ENCODE peak calls at places on chromosomes 16 and 17, in four cellular contexts. G is stomach, J is HAP-1, S is neural progenitor cell. T is an unnamed sample.

GRCh38 chr16:17483266-17483864 is 12.6 kb upstream of the XYLT1 start:
- DNase-seq in J (no peak), G (no peak), S (no peak), T (no peak)

GRCh38 chr16:21302454-21302853 is 24.4 kb upstream of the CRYM start:
- DNase-seq in J (no peak), S (peak), G (no peak), T (peak)

GRCh38 chr17:50731575-50732460 is 12.4 kb downstream of the LUC7L3 start:
- DNase-seq in J (no peak), S (no peak), G (no peak), T (no peak)

GRCh38 chr16:86798247-86799041 is 220.1 kb downstream of the FOXL1 start:
- DNase-seq in G (no peak), J (no peak), S (no peak), T (peak)

GRCh38 chr17:1420163-1420562 is 20.1 kb upstream of the YWHAE start:
- DNase-seq in S (no peak), J (no peak), G (no peak), T (no peak)

GRCh38 chr16:89473791-89474414 is 16.5 kb downstream of the ANKRD11 start:
- DNase-seq in J (no peak), S (no peak), G (no peak), T (peak)

GRCh38 chr16:47873434-47873833 is 282.4 kb downstream of the ABCC12 start:
- DNase-seq in G (no peak), J (peak), S (no peak), T (no peak)

GRCh38 chr17:40827746-40828453 is 5.5 kb upstream of the KRT10 start:
- DNase-seq in G (no peak), S (no peak), J (no peak), T (no peak)

GRCh38 chr17:75856062-75856681 is 1.0 kb upstream of the WBP2 start:
- DNase-seq in S (no peak), G (peak), J (no peak), T (no peak)

DNA sequence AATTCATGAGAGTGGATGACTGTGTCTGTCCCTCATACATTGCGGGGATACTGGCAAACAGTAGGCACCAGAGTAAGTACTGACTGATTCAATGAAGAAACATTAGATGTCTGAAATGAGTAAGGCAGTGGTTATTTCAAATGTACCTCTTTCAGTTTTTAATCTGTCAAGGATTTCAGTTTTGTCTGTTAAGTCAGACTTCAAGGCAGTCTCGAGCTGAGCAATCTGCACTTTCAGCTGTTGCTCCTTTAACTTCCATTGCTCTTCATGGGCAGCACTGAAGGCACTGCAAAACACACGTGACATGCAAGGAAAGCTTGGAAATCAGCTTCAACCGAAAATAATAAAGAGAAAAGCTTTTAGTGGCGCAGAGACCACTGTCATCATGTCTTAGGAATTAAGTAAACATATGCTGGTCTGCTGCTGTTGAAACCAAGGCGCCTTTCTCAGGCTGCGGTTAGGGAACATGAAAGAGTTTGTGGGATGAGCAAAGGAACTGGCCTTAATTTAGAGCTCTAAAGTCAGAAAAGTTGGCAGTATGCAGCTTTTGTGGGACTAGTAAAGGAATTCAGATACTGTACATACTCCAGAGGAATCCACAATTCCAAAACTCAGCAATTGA is 38.8 kb downstream of the RPGRIP1L start:
- DNase-seq in S (no peak), J (no peak), G (no peak), T (peak)
- H3K4me3 ChIP-seq in S (no peak), J (no peak), G (no peak), T (no peak)

GRCh38 chr16:55510185-55510805 is 1.4 kb downstream of the LPCAT2 start:
- DNase-seq in G (no peak), J (no peak), S (no peak), T (no peak)
- H3K4me3 ChIP-seq in G (peak), J (no peak), S (no peak), T (peak)

DNA sequence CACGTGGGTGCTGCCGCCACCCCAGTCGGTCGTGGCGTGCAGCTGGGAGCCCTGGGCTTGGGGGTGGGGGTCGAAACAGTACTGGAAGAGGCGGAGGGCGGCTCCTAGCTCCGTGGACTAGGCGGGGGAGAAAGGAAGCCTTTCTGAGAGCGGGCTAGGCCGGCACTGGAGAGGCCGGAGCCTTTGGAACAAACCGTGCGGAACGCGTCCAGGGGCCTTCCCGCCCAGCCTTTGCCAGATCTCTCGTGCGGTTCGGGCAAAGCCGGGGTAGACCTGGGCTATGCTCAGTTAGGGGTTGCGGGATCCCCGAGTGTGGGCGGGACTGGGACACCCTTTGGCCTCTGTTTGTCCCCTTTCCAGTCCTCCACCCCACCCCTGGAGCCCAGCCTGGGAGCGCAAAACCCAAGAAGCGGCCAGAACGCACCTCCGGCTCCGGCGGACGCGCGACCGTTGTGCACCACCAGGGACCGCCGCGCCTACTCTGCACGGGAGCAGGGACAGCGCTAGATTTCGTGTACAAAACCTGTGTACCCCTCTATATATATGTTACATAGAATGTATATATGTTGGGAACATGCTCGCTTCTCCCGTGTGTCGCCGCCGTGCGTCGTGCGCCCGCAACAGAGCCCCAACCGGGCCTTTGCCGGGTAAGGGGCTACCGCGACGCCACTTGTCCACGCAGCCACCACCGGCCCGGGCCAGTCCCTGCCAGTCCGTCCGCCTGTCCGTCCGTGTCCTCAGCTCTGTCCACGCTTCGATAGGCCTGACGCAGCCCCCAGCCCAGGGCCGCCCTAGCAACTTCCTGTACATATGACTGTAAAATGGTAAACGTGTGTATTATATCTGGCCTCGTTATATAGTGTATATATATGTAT is 26.2 kb downstream of the SREBF1 start:
- DNase-seq in J (no peak), S (peak), G (no peak), T (no peak)
- H3K4me3 ChIP-seq in J (no peak), S (peak), G (peak), T (no peak)

GRCh38 chr17:56678249-56679144 is 85.0 kb downstream of the NOG start:
- DNase-seq in J (no peak), S (peak), G (no peak), T (no peak)
- H3K4me3 ChIP-seq in J (no peak), S (peak), G (peak), T (peak)

DNA sequence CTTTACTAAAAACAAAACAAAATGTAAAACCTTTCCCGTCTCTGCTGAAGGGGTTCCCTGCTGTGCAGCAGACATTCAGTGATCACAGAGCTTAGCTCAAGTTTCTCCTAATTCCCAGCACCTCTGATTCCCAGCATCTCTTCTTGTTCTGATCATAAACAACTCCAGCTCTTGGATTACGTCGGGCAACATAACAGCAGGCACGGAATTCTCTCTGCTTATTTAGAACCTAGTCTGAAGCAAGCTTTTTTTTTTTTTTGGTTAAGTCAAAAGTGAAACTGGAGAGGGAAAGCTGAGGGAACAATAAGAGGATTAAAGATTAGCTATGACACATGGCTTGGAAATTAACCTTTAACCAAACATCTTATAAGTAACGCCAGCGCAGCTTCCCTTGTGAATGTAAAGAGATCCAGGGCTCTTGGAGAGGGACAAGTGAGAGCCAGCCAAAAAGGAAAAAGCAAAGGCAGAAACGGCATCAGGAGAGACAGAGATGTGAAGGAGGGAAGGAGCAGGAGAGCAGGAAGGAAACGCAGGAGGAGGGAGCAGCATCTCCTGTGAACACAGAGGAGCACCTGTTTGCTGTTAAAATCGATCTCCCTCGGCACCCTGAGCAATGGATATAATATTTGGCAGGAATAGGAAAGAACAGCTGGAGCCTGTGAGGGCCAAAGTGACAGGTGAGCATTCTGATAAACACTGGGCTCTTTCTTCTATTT is at the start of gene BCO1:
- DNase-seq in S (peak), G (peak), J (peak), T (peak)
- H3K4me3 ChIP-seq in S (peak), G (peak), J (peak), T (no peak)

DNA sequence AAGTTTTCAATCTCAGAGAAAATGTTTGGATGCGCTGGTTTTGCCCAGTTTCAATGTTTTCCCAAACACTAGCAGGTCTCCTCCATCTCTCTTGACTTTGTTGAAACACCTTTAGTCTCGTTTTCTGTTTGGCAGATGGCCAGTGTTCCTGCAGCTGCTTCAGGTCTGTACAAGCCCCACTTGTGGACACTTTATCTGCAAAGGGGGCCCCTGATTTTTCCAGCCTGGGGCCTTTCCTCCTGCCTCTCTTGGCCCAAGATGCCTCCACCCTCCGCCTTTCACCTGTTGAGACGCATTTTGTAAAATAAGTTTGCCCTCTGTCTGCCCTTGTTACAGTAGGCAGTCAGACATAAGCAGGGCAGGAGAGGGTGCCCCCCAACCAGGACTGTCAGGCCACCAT is 21.8 kb upstream of the PRM1 start:
- DNase-seq in G (peak), S (no peak), J (no peak), T (peak)
- H3K4me3 ChIP-seq in G (no peak), S (no peak), J (no peak), T (no peak)

GRCh38 chr17:81340606-81341346 is 45.7 kb upstream of the SLC38A10 start:
- DNase-seq in G (no peak), S (no peak), J (no peak), T (no peak)

GRCh38 chr17:81341347-81342061 is 46.4 kb upstream of the SLC38A10 start:
- DNase-seq in G (no peak), J (no peak), S (peak), T (no peak)

GRCh38 chr17:81339502-81340296 is 44.6 kb upstream of the SLC38A10 start:
- DNase-seq in G (no peak), S (peak), J (no peak), T (no peak)

GRCh38 chr17:81342700-81343070 is 47.6 kb upstream of the SLC38A10 start:
- DNase-seq in S (peak), J (no peak), G (no peak), T (no peak)

GRCh38 chr17:81342062-81342699 is 47.1 kb upstream of the SLC38A10 start:
- DNase-seq in J (no peak), S (no peak), G (no peak), T (no peak)
- H3K4me3 ChIP-seq in J (no peak), S (peak), G (peak), T (peak)

GRCh38 chr16:30409125-30410060 is 2.0 kb downstream of the ZNF771 start:
- DNase-seq in G (peak), S (peak), J (peak), T (peak)
- H3K4me3 ChIP-seq in G (no peak), S (no peak), J (peak), T (no peak)

DNA sequence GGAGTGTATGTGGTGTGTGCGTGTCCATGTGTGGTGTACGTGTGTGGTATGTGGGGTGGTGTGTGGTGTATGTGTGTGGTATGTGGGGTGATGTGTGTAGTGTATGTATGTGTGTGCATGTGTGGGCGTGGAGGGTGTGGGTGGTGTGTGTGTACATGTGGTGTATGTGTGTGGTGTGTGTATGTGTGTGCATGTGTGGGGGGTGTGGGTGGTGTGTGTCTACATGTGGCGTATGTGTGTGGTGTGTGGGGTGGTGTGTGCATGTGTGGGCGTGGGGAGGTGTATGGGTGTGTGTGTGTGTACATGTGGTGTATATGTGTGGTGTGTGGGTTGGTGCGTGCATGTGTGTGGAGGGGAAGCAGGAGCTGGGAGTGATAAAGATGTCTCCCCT is 1.7 kb upstream of the CD300H start:
- DNase-seq in G (no peak), S (no peak), J (no peak), T (no peak)
- H3K4me3 ChIP-seq in G (no peak), S (no peak), J (no peak), T (no peak)

GRCh38 chr17:57954421-57955182 is 610 bp downstream of the CUEDC1 start:
- DNase-seq in S (peak), G (peak), J (peak), T (no peak)
- H3K4me3 ChIP-seq in S (peak), G (peak), J (peak), T (peak)

T was measured in bronchial epithelial cell.